ENCODE peak calls at places on chromosome 13, in six cellular contexts. One of them, this sample, is unnamed.

GRCh38 chr13:34416833-34417425 is 525.1 kb upstream of the NBEA start:
- DNase-seq in effector CD4-positive, alpha-beta T cell: no peak
- DNase-seq in CD8-positive, alpha-beta memory T cell: no peak
- DNase-seq in coronary artery: no peak
- DNase-seq in stimulated activated CD8-positive, alpha-beta memory T cell treated with anti-CD3 and anti-CD28 coated beads, Interleukin-4, amount 100 ng/mL, for 1 hour: no peak
- DNase-seq in stimulated activated CD4-positive, alpha-beta T cell treated with anti-CD3 and anti-CD28 coated beads, Interleukin-4, amount 100 ng/mL, for 48 hours: no peak
- DNase-seq in this sample: no peak

GRCh38 chr13:94173312-94173854 is 306.1 kb downstream of the DCT start:
- DNase-seq in effector CD4-positive, alpha-beta T cell: no peak
- DNase-seq in CD8-positive, alpha-beta memory T cell: no peak
- DNase-seq in coronary artery: no peak
- DNase-seq in stimulated activated CD8-positive, alpha-beta memory T cell treated with anti-CD3 and anti-CD28 coated beads, Interleukin-4, amount 100 ng/mL, for 1 hour: no peak
- DNase-seq in stimulated activated CD4-positive, alpha-beta T cell treated with anti-CD3 and anti-CD28 coated beads, Interleukin-4, amount 100 ng/mL, for 48 hours: no peak
- DNase-seq in this sample: no peak

GRCh38 chr13:109275848-109276247 is 510.5 kb downstream of the IRS2 start:
- DNase-seq in effector CD4-positive, alpha-beta T cell: no peak
- DNase-seq in CD8-positive, alpha-beta memory T cell: no peak
- DNase-seq in coronary artery: no peak
- DNase-seq in stimulated activated CD8-positive, alpha-beta memory T cell treated with anti-CD3 and anti-CD28 coated beads, Interleukin-4, amount 100 ng/mL, for 1 hour: no peak
- DNase-seq in stimulated activated CD4-positive, alpha-beta T cell treated with anti-CD3 and anti-CD28 coated beads, Interleukin-4, amount 100 ng/mL, for 48 hours: no peak
- DNase-seq in this sample: no peak

GRCh38 chr13:59641758-59642157 is 522.0 kb downstream of the DIAPH3 start:
- DNase-seq in effector CD4-positive, alpha-beta T cell: no peak
- DNase-seq in CD8-positive, alpha-beta memory T cell: no peak
- DNase-seq in coronary artery: no peak
- DNase-seq in stimulated activated CD8-positive, alpha-beta memory T cell treated with anti-CD3 and anti-CD28 coated beads, Interleukin-4, amount 100 ng/mL, for 1 hour: no peak
- DNase-seq in stimulated activated CD4-positive, alpha-beta T cell treated with anti-CD3 and anti-CD28 coated beads, Interleukin-4, amount 100 ng/mL, for 48 hours: no peak
- DNase-seq in this sample: no peak

GRCh38 chr13:50309200-50309848 is 294.1 kb downstream of the KCNRG start:
- DNase-seq in effector CD4-positive, alpha-beta T cell: no peak
- DNase-seq in CD8-positive, alpha-beta memory T cell: no peak
- DNase-seq in coronary artery: no peak
- DNase-seq in stimulated activated CD8-positive, alpha-beta memory T cell treated with anti-CD3 and anti-CD28 coated beads, Interleukin-4, amount 100 ng/mL, for 1 hour: no peak
- DNase-seq in stimulated activated CD4-positive, alpha-beta T cell treated with anti-CD3 and anti-CD28 coated beads, Interleukin-4, amount 100 ng/mL, for 48 hours: no peak
- DNase-seq in this sample: no peak

GRCh38 chr13:35484384-35484783 is 7.9 kb upstream of the MAB21L1 start:
- DNase-seq in effector CD4-positive, alpha-beta T cell: no peak
- DNase-seq in CD8-positive, alpha-beta memory T cell: no peak
- DNase-seq in coronary artery: no peak
- DNase-seq in stimulated activated CD8-positive, alpha-beta memory T cell treated with anti-CD3 and anti-CD28 coated beads, Interleukin-4, amount 100 ng/mL, for 1 hour: no peak
- DNase-seq in stimulated activated CD4-positive, alpha-beta T cell treated with anti-CD3 and anti-CD28 coated beads, Interleukin-4, amount 100 ng/mL, for 48 hours: no peak
- DNase-seq in this sample: no peak

GRCh38 chr13:66518068-66518467 is 712.1 kb downstream of the PCDH9 start:
- DNase-seq in effector CD4-positive, alpha-beta T cell: no peak
- DNase-seq in CD8-positive, alpha-beta memory T cell: no peak
- DNase-seq in coronary artery: no peak
- DNase-seq in stimulated activated CD8-positive, alpha-beta memory T cell treated with anti-CD3 and anti-CD28 coated beads, Interleukin-4, amount 100 ng/mL, for 1 hour: no peak
- DNase-seq in stimulated activated CD4-positive, alpha-beta T cell treated with anti-CD3 and anti-CD28 coated beads, Interleukin-4, amount 100 ng/mL, for 48 hours: no peak
- DNase-seq in this sample: no peak

GRCh38 chr13:59780058-59780457 is 383.7 kb downstream of the DIAPH3 start:
- DNase-seq in effector CD4-positive, alpha-beta T cell: no peak
- DNase-seq in CD8-positive, alpha-beta memory T cell: no peak
- DNase-seq in coronary artery: no peak
- DNase-seq in stimulated activated CD8-positive, alpha-beta memory T cell treated with anti-CD3 and anti-CD28 coated beads, Interleukin-4, amount 100 ng/mL, for 1 hour: no peak
- DNase-seq in stimulated activated CD4-positive, alpha-beta T cell treated with anti-CD3 and anti-CD28 coated beads, Interleukin-4, amount 100 ng/mL, for 48 hours: no peak
- DNase-seq in this sample: no peak

GRCh38 chr13:105474983-105475382 is 1060.5 kb downstream of the EFNB2 start:
- DNase-seq in effector CD4-positive, alpha-beta T cell: no peak
- DNase-seq in CD8-positive, alpha-beta memory T cell: no peak
- DNase-seq in coronary artery: no peak
- DNase-seq in stimulated activated CD8-positive, alpha-beta memory T cell treated with anti-CD3 and anti-CD28 coated beads, Interleukin-4, amount 100 ng/mL, for 1 hour: no peak
- DNase-seq in stimulated activated CD4-positive, alpha-beta T cell treated with anti-CD3 and anti-CD28 coated beads, Interleukin-4, amount 100 ng/mL, for 48 hours: no peak
- DNase-seq in this sample: no peak

GRCh38 chr13:61128850-61129645 is 286.6 kb downstream of the PCDH20 start:
- DNase-seq in effector CD4-positive, alpha-beta T cell: no peak
- DNase-seq in CD8-positive, alpha-beta memory T cell: no peak
- DNase-seq in coronary artery: no peak
- DNase-seq in stimulated activated CD8-positive, alpha-beta memory T cell treated with anti-CD3 and anti-CD28 coated beads, Interleukin-4, amount 100 ng/mL, for 1 hour: no peak
- DNase-seq in stimulated activated CD4-positive, alpha-beta T cell treated with anti-CD3 and anti-CD28 coated beads, Interleukin-4, amount 100 ng/mL, for 48 hours: no peak
- DNase-seq in this sample: no peak